ENCODE peak calls at places on chromosomes 16 and 17, in five cellular contexts. One of them, this sample, is unnamed.

GRCh38 chr17:82424001-82424862 is 5.8 kb upstream of the OGFOD3 start:
- DNase-seq in C1 segment of cervical spinal cord: no peak
- DNase-seq in COR-L47: no peak
- DNase-seq in Caki2: no peak
- DNase-seq in cardiac fibroblast: peak; percentile 72
- DNase-seq in this sample: no peak

GRCh38 chr17:77566151-77566550 is 392.4 kb upstream of the TNRC6C start:
- DNase-seq in COR-L47: no peak
- DNase-seq in Caki2: no peak
- DNase-seq in cardiac fibroblast: no peak
- DNase-seq in C1 segment of cervical spinal cord: no peak
- DNase-seq in this sample: no peak

GRCh38 chr17:77863814-77864161 is 94.7 kb upstream of the TNRC6C start:
- DNase-seq in cardiac fibroblast: no peak
- DNase-seq in C1 segment of cervical spinal cord: no peak
- DNase-seq in Caki2: peak; percentile 23
- DNase-seq in COR-L47: no peak
- DNase-seq in this sample: no peak

GRCh38 chr16:66523861-66524354 is 26.0 kb downstream of the TK2 start:
- DNase-seq in cardiac fibroblast: peak; percentile 31
- DNase-seq in Caki2: no peak
- DNase-seq in COR-L47: no peak
- DNase-seq in C1 segment of cervical spinal cord: no peak
- DNase-seq in this sample: no peak

GRCh38 chr17:39071573-39071972 is 79.9 kb downstream of the PLXDC1 start:
- DNase-seq in cardiac fibroblast: no peak
- DNase-seq in Caki2: no peak
- DNase-seq in C1 segment of cervical spinal cord: no peak
- DNase-seq in COR-L47: no peak
- DNase-seq in this sample: no peak

GRCh38 chr16:66603537-66604375 is 748 bp upstream of the CMTM3 start:
- DNase-seq in cardiac fibroblast: peak; percentile 57
- DNase-seq in COR-L47: peak; percentile 23
- DNase-seq in Caki2: peak; percentile 78
- DNase-seq in C1 segment of cervical spinal cord: no peak
- DNase-seq in this sample: no peak

GRCh38 chr17:74573169-74573568 is 5.9 kb upstream of the CD300H start:
- DNase-seq in cardiac fibroblast: no peak
- DNase-seq in C1 segment of cervical spinal cord: no peak
- DNase-seq in Caki2: no peak
- DNase-seq in COR-L47: no peak
- DNase-seq in this sample: no peak

GRCh38 chr17:71118039-71118438 is 948.7 kb downstream of the KCNJ2 start:
- DNase-seq in C1 segment of cervical spinal cord: no peak
- DNase-seq in COR-L47: peak; percentile 73
- DNase-seq in Caki2: peak; percentile 26
- DNase-seq in cardiac fibroblast: no peak
- DNase-seq in this sample: no peak

GRCh38 chr17:52986056-52986662 is 827.6 kb upstream of the CA10 start:
- DNase-seq in COR-L47: no peak
- DNase-seq in Caki2: no peak
- DNase-seq in cardiac fibroblast: no peak
- DNase-seq in C1 segment of cervical spinal cord: no peak
- DNase-seq in this sample: peak; percentile 7

GRCh38 chr17:50721194-50722010 is 2.0 kb downstream of the LUC7L3 start:
- DNase-seq in C1 segment of cervical spinal cord: no peak
- DNase-seq in cardiac fibroblast: peak; percentile 24
- DNase-seq in Caki2: no peak
- DNase-seq in COR-L47: no peak
- DNase-seq in this sample: no peak

GRCh38 chr17:7940743-7941142 is 8.7 kb downstream of the CNTROB start:
- DNase-seq in COR-L47: no peak
- DNase-seq in Caki2: no peak
- DNase-seq in C1 segment of cervical spinal cord: no peak
- DNase-seq in cardiac fibroblast: no peak
- DNase-seq in this sample: no peak

GRCh38 chr16:7101054-7101453 is 231.6 kb upstream of the RBFOX1 start:
- DNase-seq in Caki2: no peak
- DNase-seq in COR-L47: no peak
- DNase-seq in cardiac fibroblast: no peak
- DNase-seq in C1 segment of cervical spinal cord: no peak
- DNase-seq in this sample: no peak

GRCh38 chr16:73048292-73049050 is 543 bp upstream of the ZFHX3 start:
- DNase-seq in cardiac fibroblast: peak; percentile 56
- DNase-seq in Caki2: peak; percentile 67
- DNase-seq in C1 segment of cervical spinal cord: no peak
- DNase-seq in COR-L47: no peak
- DNase-seq in this sample: no peak

GRCh38 chr16:17474037-17474436 is 3.3 kb upstream of the XYLT1 start:
- DNase-seq in cardiac fibroblast: peak; percentile 23
- DNase-seq in C1 segment of cervical spinal cord: no peak
- DNase-seq in Caki2: no peak
- DNase-seq in COR-L47: no peak
- DNase-seq in this sample: no peak

GRCh38 chr17:47267354-47267828 is 13.8 kb downstream of the ITGB3 start:
- DNase-seq in cardiac fibroblast: peak; percentile 96
- DNase-seq in C1 segment of cervical spinal cord: no peak
- DNase-seq in Caki2: peak; percentile 96
- DNase-seq in COR-L47: no peak
- DNase-seq in this sample: peak; percentile 98

GRCh38 chr16:26550111-26550610 is 516.6 kb upstream of the C16orf82 start:
- DNase-seq in Caki2: no peak
- DNase-seq in COR-L47: no peak
- DNase-seq in cardiac fibroblast: no peak
- DNase-seq in C1 segment of cervical spinal cord: no peak
- DNase-seq in this sample: no peak

GRCh38 chr16:25838724-25839186 is 147.0 kb downstream of the HS3ST4 start:
- DNase-seq in Caki2: peak; percentile 54
- DNase-seq in COR-L47: peak; percentile 14
- DNase-seq in cardiac fibroblast: peak; percentile 62
- DNase-seq in C1 segment of cervical spinal cord: no peak
- DNase-seq in this sample: peak; percentile 16

GRCh38 chr17:68379692-68380677 is 77.3 kb downstream of the WIPI1 start:
- DNase-seq in C1 segment of cervical spinal cord: no peak
- DNase-seq in cardiac fibroblast: no peak
- DNase-seq in Caki2: no peak
- DNase-seq in COR-L47: no peak
- DNase-seq in this sample: no peak

GRCh38 chr17:2982854-2983636 is 80.4 kb downstream of the OR1D5 start:
- DNase-seq in COR-L47: no peak
- DNase-seq in C1 segment of cervical spinal cord: peak; percentile 55
- DNase-seq in Caki2: peak; percentile 61
- DNase-seq in cardiac fibroblast: peak; percentile 62
- DNase-seq in this sample: peak; percentile 45

GRCh38 chr16:50322333-50322732 is 46.5 kb downstream of the BRD7 start:
- DNase-seq in COR-L47: no peak
- DNase-seq in cardiac fibroblast: no peak
- DNase-seq in C1 segment of cervical spinal cord: no peak
- DNase-seq in Caki2: no peak
- DNase-seq in this sample: no peak

GRCh38 chr16:9039208-9039607 is 52.2 kb upstream of the HAPSTR1 start:
- DNase-seq in Caki2: peak; percentile 41
- DNase-seq in COR-L47: no peak
- DNase-seq in cardiac fibroblast: peak; percentile 43
- DNase-seq in C1 segment of cervical spinal cord: no peak
- DNase-seq in this sample: no peak

GRCh38 chr17:41642252-41643156 is 18.1 kb upstream of the KRT17 start:
- DNase-seq in COR-L47: no peak
- DNase-seq in Caki2: no peak
- DNase-seq in cardiac fibroblast: no peak
- DNase-seq in C1 segment of cervical spinal cord: no peak
- DNase-seq in this sample: no peak

GRCh38 chr16:87057951-87058560 is 259.1 kb downstream of the C16orf95 start:
- DNase-seq in Caki2: no peak
- DNase-seq in COR-L47: no peak
- DNase-seq in C1 segment of cervical spinal cord: no peak
- DNase-seq in cardiac fibroblast: no peak
- DNase-seq in this sample: no peak

GRCh38 chr17:78300962-78301820 is 58.7 kb downstream of the SOCS3 start:
- DNase-seq in Caki2: no peak
- DNase-seq in COR-L47: no peak
- DNase-seq in cardiac fibroblast: peak; percentile 62
- DNase-seq in C1 segment of cervical spinal cord: no peak
- DNase-seq in this sample: no peak

GRCh38 chr17:2952174-2952845 is 111.1 kb downstream of the OR1D5 start:
- DNase-seq in COR-L47: no peak
- DNase-seq in C1 segment of cervical spinal cord: no peak
- DNase-seq in cardiac fibroblast: no peak
- DNase-seq in Caki2: peak; percentile 37
- DNase-seq in this sample: no peak

GRCh38 chr16:75464130-75464918 is at the start of gene TMEM170A:
- DNase-seq in cardiac fibroblast: peak; percentile 99
- DNase-seq in COR-L47: peak; percentile 97
- DNase-seq in Caki2: peak; percentile 99
- DNase-seq in C1 segment of cervical spinal cord: peak; percentile 99
- DNase-seq in this sample: peak; percentile 69

GRCh38 chr16:61836804-61837398 is 199.3 kb downstream of the CDH8 start:
- DNase-seq in cardiac fibroblast: peak; percentile 2
- DNase-seq in Caki2: no peak
- DNase-seq in C1 segment of cervical spinal cord: no peak
- DNase-seq in COR-L47: no peak
- DNase-seq in this sample: no peak

GRCh38 chr17:39568710-39569109 is 39.0 kb downstream of the NEUROD2 start:
- DNase-seq in COR-L47: no peak
- DNase-seq in C1 segment of cervical spinal cord: no peak
- DNase-seq in Caki2: no peak
- DNase-seq in cardiac fibroblast: no peak
- DNase-seq in this sample: no peak

GRCh38 chr16:30054959-30055553 is 10.5 kb upstream of the ALDOA start:
- DNase-seq in cardiac fibroblast: no peak
- DNase-seq in COR-L47: no peak
- DNase-seq in C1 segment of cervical spinal cord: no peak
- DNase-seq in Caki2: no peak
- DNase-seq in this sample: no peak

GRCh38 chr16:84459941-84460405 is 44.5 kb downstream of the MEAK7 start:
- DNase-seq in cardiac fibroblast: no peak
- DNase-seq in C1 segment of cervical spinal cord: no peak
- DNase-seq in COR-L47: no peak
- DNase-seq in Caki2: no peak
- DNase-seq in this sample: no peak

GRCh38 chr16:12470311-12471229 is 333.1 kb downstream of the CPPED1 start:
- DNase-seq in Caki2: no peak
- DNase-seq in COR-L47: peak; percentile 87
- DNase-seq in cardiac fibroblast: no peak
- DNase-seq in C1 segment of cervical spinal cord: no peak
- DNase-seq in this sample: no peak

This sample was measured in epithelial cell of proximal tubule.